ENCODE peak calls at places on chromosomes 7 and 10, in four cellular contexts. K is lower lobe of right lung, J is GM13977, O is COR-L47. L is an unnamed sample.

GRCh38 chr7:34277016-34277800 is 371.9 kb downstream of the BMPER start:
- DNase-seq in K (no peak), J (no peak), O (no peak), L (no peak)

GRCh38 chr10:12703813-12704212 is 297.7 kb downstream of the CCDC3 start:
- DNase-seq in K (no peak), J (no peak), O (no peak), L (no peak)

GRCh38 chr10:16854623-16855022 is 37.4 kb upstream of the RSU1 start:
- DNase-seq in K (no peak), J (no peak), O (no peak), L (no peak)

GRCh38 chr7:116404389-116404788 is 95.1 kb upstream of the CAV2 start:
- DNase-seq in K (no peak), J (no peak), O (no peak), L (no peak)

GRCh38 chr10:125201108-125201524 is 40.8 kb upstream of the CTBP2 start:
- DNase-seq in K (no peak), J (peak), O (no peak), L (no peak)

GRCh38 chr7:27739301-27739913 is 555 bp upstream of the TAX1BP1 start:
- DNase-seq in K (peak), J (no peak), O (no peak), L (peak)

GRCh38 chr7:132639983-132640382 is 63.7 kb upstream of the PLXNA4 start:
- DNase-seq in K (no peak), J (no peak), O (no peak), L (no peak)

GRCh38 chr10:48274636-48275035 is at the start of gene FRMPD2:
- DNase-seq in K (no peak), J (no peak), O (no peak), L (no peak)

GRCh38 chr7:38411404-38411803 is 138.0 kb upstream of the TARP start:
- DNase-seq in K (no peak), J (no peak), O (no peak), L (no peak)

GRCh38 chr10:124642076-124642710 is 102.0 kb downstream of the FAM53B start:
- DNase-seq in K (peak), J (no peak), O (peak), L (no peak)

GRCh38 chr10:10364916-10365315 is 652.8 kb upstream of the CELF2 start:
- DNase-seq in K (no peak), J (no peak), O (no peak), L (no peak)

GRCh38 chr10:24643679-24644209 is 79.9 kb downstream of the ARHGAP21 start:
- DNase-seq in K (no peak), J (no peak), O (no peak), L (no peak)

GRCh38 chr7:43164757-43165156 is 52.3 kb downstream of the HECW1 start:
- DNase-seq in K (no peak), J (peak), O (no peak), L (no peak)

GRCh38 chr7:158078161-158078910 is 509.3 kb downstream of the PTPRN2 start:
- DNase-seq in K (no peak), J (no peak), O (peak), L (peak)

GRCh38 chr7:106425017-106425719 is 140.4 kb upstream of the NAMPT start:
- DNase-seq in K (peak), J (peak), O (no peak), L (no peak)